ENCODE peak calls at places on chromosomes 6 and 20, in five cellular contexts. One of them, this sample, is unnamed.
A peak's percentile ranks its signal among the peaks of the same experiment; 100 is the strongest.

GRCh38 chr6:92701425-92702096 is 717.8 kb downstream of the EPHA7 start:
- DNase-seq in lung microvascular endothelial cell: no peak
- DNase-seq in CD4-positive, alpha-beta memory T cell: no peak
- DNase-seq in GM12891: no peak
- DNase-seq in fibroblast of mammary gland: no peak
- DNase-seq in this sample: no peak

GRCh38 chr6:16855460-16855859 is 94.2 kb upstream of the ATXN1 start:
- DNase-seq in lung microvascular endothelial cell: no peak
- DNase-seq in GM12891: no peak
- DNase-seq in CD4-positive, alpha-beta memory T cell: no peak
- DNase-seq in fibroblast of mammary gland: no peak
- DNase-seq in this sample: no peak

GRCh38 chr6:52361347-52361944 is 505 bp upstream of the PAQR8 start:
- DNase-seq in GM12891: no peak
- DNase-seq in CD4-positive, alpha-beta memory T cell: no peak
- DNase-seq in lung microvascular endothelial cell: no peak
- DNase-seq in fibroblast of mammary gland: peak; percentile 54
- DNase-seq in this sample: no peak

GRCh38 chr20:31260326-31260932 is 3.0 kb downstream of the DEFB115 start:
- DNase-seq in CD4-positive, alpha-beta memory T cell: no peak
- DNase-seq in lung microvascular endothelial cell: peak; percentile 24
- DNase-seq in fibroblast of mammary gland: no peak
- DNase-seq in GM12891: no peak
- DNase-seq in this sample: no peak

GRCh38 chr6:98821739-98822405 is 12.5 kb upstream of the POU3F2 start:
- DNase-seq in GM12891: no peak
- DNase-seq in lung microvascular endothelial cell: no peak
- DNase-seq in CD4-positive, alpha-beta memory T cell: no peak
- DNase-seq in fibroblast of mammary gland: no peak
- DNase-seq in this sample: no peak

GRCh38 chr6:37033255-37033654 is 27.8 kb downstream of the FGD2 start:
- DNase-seq in fibroblast of mammary gland: no peak
- DNase-seq in CD4-positive, alpha-beta memory T cell: no peak
- DNase-seq in GM12891: no peak
- DNase-seq in lung microvascular endothelial cell: peak; percentile 14
- DNase-seq in this sample: no peak

GRCh38 chr20:49594143-49594928 is 26.4 kb upstream of the PTGIS start:
- DNase-seq in GM12891: no peak
- DNase-seq in CD4-positive, alpha-beta memory T cell: no peak
- DNase-seq in fibroblast of mammary gland: peak; percentile 93
- DNase-seq in lung microvascular endothelial cell: peak; percentile 28
- DNase-seq in this sample: peak; percentile 76

GRCh38 chr6:153312633-153313032 is 181.6 kb upstream of the RGS17 start:
- DNase-seq in GM12891: no peak
- DNase-seq in lung microvascular endothelial cell: peak; percentile 76
- DNase-seq in CD4-positive, alpha-beta memory T cell: no peak
- DNase-seq in fibroblast of mammary gland: peak; percentile 73
- DNase-seq in this sample: peak; percentile 1

GRCh38 chr6:35557239-35557638 is 44.5 kb upstream of the TULP1 start:
- DNase-seq in CD4-positive, alpha-beta memory T cell: no peak
- DNase-seq in lung microvascular endothelial cell: no peak
- DNase-seq in fibroblast of mammary gland: no peak
- DNase-seq in GM12891: no peak
- DNase-seq in this sample: no peak

GRCh38 chr20:4081396-4081795 is 66.0 kb upstream of the RNF24 start:
- DNase-seq in CD4-positive, alpha-beta memory T cell: no peak
- DNase-seq in GM12891: no peak
- DNase-seq in fibroblast of mammary gland: peak; percentile 81
- DNase-seq in lung microvascular endothelial cell: peak; percentile 72
- DNase-seq in this sample: no peak